ENCODE peak calls at places on chromosomes 3 and 15, in four cellular contexts. B is SK-N-SH, F is K562, R is HepG2. T is an unnamed sample.

GRCh38 chr3:143122089-143122430 is 2.5 kb downstream of the CHST2 start:
- DNase-seq in B (no peak), F (no peak), R (no peak), T (no peak)

GRCh38 chr3:108031893-108032292 is 58.9 kb downstream of the CD47 start:
- DNase-seq in B (no peak), F (no peak), R (no peak), T (no peak)

GRCh38 chr3:171417813-171418212 is 42.4 kb downstream of the TNIK start:
- DNase-seq in B (no peak), F (no peak), R (peak), T (no peak)

GRCh38 chr3:58008140-58009025 is at the start of gene FLNB:
- DNase-seq in B (peak), F (peak), R (peak), T (peak)

GRCh38 chr3:194745427-194746184 is 59.9 kb downstream of the FAM43A start:
- DNase-seq in B (no peak), F (no peak), R (no peak), T (no peak)

GRCh38 chr3:55522077-55522476 is 35.0 kb upstream of the WNT5A start:
- DNase-seq in B (no peak), F (no peak), R (no peak), T (no peak)

GRCh38 chr3:38773528-38773927 is 42.5 kb downstream of the SCN10A start:
- DNase-seq in B (no peak), F (no peak), R (no peak), T (no peak)

GRCh38 chr15:90862964-90863721 is 5.2 kb upstream of the FURIN start:
- DNase-seq in B (no peak), F (no peak), R (no peak), T (no peak)

GRCh38 chr3:33131328-33132018 is 17.7 kb downstream of the CRTAP start:
- DNase-seq in B (peak), F (peak), R (peak), T (peak)

GRCh38 chr3:76383781-76384180 is 598.4 kb upstream of the ZNF717 start:
- DNase-seq in B (peak), F (no peak), R (no peak), T (no peak)

GRCh38 chr3:119579366-119580147 is at the start of gene ADPRH:
- DNase-seq in B (peak), F (peak), R (no peak), T (peak)

GRCh38 chr15:26945046-26945445 is 25.9 kb upstream of the GABRG3 start:
- DNase-seq in B (no peak), F (no peak), R (no peak), T (no peak)

GRCh38 chr3:18712713-18713575 is 287.8 kb upstream of the SATB1 start:
- DNase-seq in B (no peak), F (no peak), R (no peak), T (no peak)

GRCh38 chr3:32296251-32297204 is 58.0 kb downstream of the CMTM8 start:
- DNase-seq in B (peak), F (peak), R (peak), T (peak)

GRCh38 chr15:78265752-78266224 is 1.4 kb downstream of the DNAJA4 start:
- DNase-seq in B (no peak), F (no peak), R (no peak), T (no peak)

GRCh38 chr15:69805248-69805953 is 292.3 kb downstream of the TLE3 start:
- DNase-seq in B (no peak), F (no peak), R (no peak), T (no peak)

GRCh38 chr3:100486808-100487207 is 5.6 kb upstream of the TMEM45A start:
- DNase-seq in B (no peak), F (no peak), R (no peak), T (no peak)

GRCh38 chr15:77851086-77851485 is 218.4 kb upstream of the LINGO1 start:
- DNase-seq in B (no peak), F (no peak), R (no peak), T (no peak)

GRCh38 chr3:188554404-188554803 is 400.4 kb downstream of the LPP start:
- DNase-seq in B (no peak), F (no peak), R (no peak), T (no peak)

GRCh38 chr15:66768984-66769383 is 66.9 kb downstream of the SMAD6 start:
- DNase-seq in B (no peak), F (no peak), R (no peak), T (no peak)

GRCh38 chr3:109023656-109024254 is 70.1 kb upstream of the GUCA1C start:
- DNase-seq in B (peak), F (peak), R (peak), T (peak)

GRCh38 chr3:190003730-190004129 is 117.0 kb downstream of the P3H2 start:
- DNase-seq in B (no peak), F (no peak), R (no peak), T (no peak)

GRCh38 chr15:96336045-96336642 is 5.6 kb downstream of the NR2F2 start:
- DNase-seq in B (no peak), F (no peak), R (no peak), T (no peak)

GRCh38 chr3:157445897-157446296 is 9.2 kb downstream of the PTX3 start:
- DNase-seq in B (no peak), F (no peak), R (no peak), T (no peak)

GRCh38 chr15:85854345-85855097 is 59.8 kb upstream of the KLHL25 start:
- DNase-seq in B (peak), F (peak), R (peak), T (peak)

GRCh38 chr3:27581852-27582251 is 97.7 kb upstream of the SLC4A7 start:
- DNase-seq in B (no peak), F (no peak), R (no peak), T (no peak)

GRCh38 chr15:83905874-83906273 is 252.0 kb downstream of the ADAMTSL3 start:
- DNase-seq in B (no peak), F (no peak), R (no peak), T (no peak)

GRCh38 chr3:136385457-136385856 is 135.3 kb downstream of the PCCB start:
- DNase-seq in B (no peak), F (no peak), R (no peak), T (no peak)

GRCh38 chr3:169215461-169215860 is 448.1 kb downstream of the MECOM start:
- DNase-seq in B (no peak), F (no peak), R (no peak), T (no peak)

DNA sequence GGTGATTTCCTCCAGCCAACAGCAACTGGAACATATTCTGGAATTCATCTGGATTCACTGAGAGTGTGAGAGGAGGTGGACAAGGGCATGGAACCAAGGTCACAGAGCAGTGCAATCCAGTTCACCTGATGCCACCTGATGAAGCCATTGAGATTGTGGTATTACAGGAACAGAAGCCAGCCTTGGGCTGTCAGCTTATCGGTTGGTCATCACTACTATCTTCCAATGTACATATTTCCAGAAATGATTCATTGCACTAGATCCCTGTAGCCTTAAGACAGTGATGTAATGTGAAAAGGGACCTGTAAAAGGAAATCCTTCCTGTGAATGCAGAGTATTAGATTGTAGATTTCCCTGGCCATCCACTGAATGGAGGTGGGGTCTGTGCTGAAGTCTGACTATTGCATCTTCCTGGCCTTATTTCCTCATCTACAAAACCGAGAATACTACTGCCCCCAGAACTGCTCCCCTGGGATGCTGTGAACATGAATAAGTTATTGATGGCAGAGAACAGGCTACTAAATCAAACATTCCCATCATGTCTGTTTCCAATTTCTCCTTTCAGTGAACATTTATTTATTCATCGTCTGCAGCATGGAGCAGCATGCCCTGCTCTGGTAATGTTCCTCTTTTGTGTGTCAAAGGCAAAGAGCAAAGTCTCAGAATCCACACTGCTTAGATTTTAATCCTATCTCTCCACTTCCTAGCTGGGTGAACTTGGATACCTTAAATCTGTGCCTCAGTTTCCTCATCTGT is 47.4 kb upstream of the TPM1 start:
- DNase-seq in B (no peak), F (no peak), R (no peak), T (no peak)
- TF ChIP-seq FOXM1 in B (no peak), F (no peak), R (no peak), T (no peak)

GRCh38 chr3:81778678-81779182 is 17.3 kb upstream of the GBE1 start:
- DNase-seq in B (no peak), F (no peak), R (no peak), T (no peak)
- TF ChIP-seq FOXM1 in B (no peak), F (no peak), R (no peak), T (no peak)

DNA sequence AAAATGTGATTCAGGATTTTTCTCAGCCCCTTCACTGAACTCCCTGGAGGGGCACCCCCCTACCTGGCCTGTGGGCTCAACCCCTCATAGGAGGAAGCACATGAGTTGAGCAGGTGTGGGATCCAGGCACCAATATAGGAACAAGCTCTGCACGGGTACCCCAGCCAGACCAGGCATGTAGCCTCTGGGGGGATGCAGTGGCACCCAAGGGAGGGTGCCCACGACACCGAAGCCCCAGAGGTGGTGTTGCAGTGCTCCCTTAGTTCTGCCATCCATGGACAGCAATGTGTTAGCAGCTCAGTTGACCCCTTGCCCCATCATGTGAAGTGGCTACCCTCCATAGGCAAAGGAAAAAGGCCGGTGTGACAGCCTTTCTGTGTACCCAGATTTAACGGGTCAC is 30.9 kb upstream of the BCHE start:
- DNase-seq in B (no peak), F (no peak), R (no peak), T (no peak)
- TF ChIP-seq FOXM1 in B (no peak), F (no peak), R (no peak), T (no peak)

DNA sequence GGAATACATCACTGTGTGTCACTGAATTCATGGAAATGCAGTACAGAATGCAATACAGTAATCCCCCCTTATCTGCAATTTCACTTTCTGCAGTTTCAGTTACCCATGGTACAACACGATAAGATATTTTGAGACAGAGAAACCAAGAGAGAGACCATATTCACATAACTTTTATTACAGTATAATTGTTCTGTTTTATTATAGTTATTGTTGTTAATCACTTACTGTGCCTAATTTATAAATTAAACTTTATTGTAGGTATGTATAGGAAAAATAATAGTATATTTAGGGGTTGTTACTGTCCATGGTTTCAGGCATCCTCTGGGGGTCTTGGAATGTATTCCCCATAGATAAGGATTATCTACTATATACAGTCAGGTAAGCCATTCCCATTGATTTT is 61.8 kb downstream of the MBNL1 start:
- DNase-seq in B (no peak), F (no peak), R (no peak), T (no peak)
- TF ChIP-seq FOXM1 in B (no peak), F (peak), R (no peak), T (no peak)

DNA sequence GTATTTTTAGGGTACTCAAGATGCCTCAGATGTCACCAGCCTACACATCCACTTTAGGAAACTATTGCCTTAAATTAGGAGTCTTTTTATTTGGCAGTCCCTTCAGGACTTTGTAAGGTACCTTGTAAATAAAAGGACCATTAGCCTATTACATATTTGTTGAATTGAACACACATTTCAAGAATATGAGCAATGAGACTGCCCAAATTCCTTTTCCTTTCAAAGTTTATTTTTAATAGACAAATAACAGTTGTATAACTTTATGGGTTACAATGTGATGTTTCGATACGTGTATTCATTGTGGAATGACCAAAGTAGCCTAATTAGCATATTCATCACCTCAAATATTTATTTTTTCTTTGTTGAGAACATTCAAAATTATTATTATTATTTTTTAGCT is 176.7 kb upstream of the PDZRN3 start:
- DNase-seq in B (no peak), F (no peak), R (no peak), T (no peak)
- TF ChIP-seq FOXM1 in B (no peak), F (no peak), R (no peak), T (no peak)

GRCh38 chr3:49276475-49277356 is at the start of gene C3orf62:
- DNase-seq in B (peak), F (peak), R (no peak), T (no peak)
- TF ChIP-seq FOXM1 in B (no peak), F (no peak), R (no peak), T (no peak)

GRCh38 chr15:43876872-43877271 is 50.1 kb downstream of the WDR76 start:
- DNase-seq in B (no peak), F (no peak), R (no peak), T (no peak)

GRCh38 chr15:43871835-43872234 is 45.0 kb downstream of the WDR76 start:
- DNase-seq in B (no peak), F (no peak), R (no peak), T (no peak)

GRCh38 chr15:43873651-43874050 is 46.8 kb downstream of the WDR76 start:
- DNase-seq in B (no peak), F (no peak), R (no peak), T (no peak)

GRCh38 chr15:43868412-43868811 is 41.6 kb downstream of the WDR76 start:
- DNase-seq in B (no peak), F (no peak), R (no peak), T (no peak)

DNA sequence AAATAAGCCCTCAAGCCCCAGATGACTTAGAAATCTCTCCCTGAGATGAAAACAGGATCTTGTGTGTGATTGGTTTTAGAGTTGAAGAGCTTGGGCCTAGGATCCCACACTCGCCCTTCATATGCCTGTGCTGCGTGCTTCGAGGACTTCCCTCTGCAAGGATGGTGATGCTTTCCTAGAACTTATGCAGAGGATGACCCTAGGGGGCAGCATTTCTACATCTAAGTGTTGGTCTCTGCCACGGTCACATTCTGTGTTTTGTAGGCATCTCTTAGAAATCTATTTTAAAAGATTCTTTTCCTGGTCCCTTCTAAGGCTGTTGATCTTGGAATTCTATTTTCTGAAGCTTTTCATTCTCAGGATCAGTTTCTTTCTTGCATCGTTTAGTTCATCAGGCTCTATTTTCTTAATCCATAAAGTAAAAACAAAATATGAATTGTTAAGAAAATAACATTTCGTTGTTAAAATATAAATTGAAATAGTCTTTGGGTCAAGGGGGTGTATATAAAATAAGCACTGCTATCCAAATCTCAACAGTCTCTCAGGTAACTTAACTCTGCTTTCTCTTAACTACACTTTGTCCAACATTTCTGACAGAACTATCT is 45.7 kb downstream of the WDR76 start:
- DNase-seq in B (peak), F (peak), R (peak), T (peak)
- TF ChIP-seq FOXM1 in B (no peak), F (no peak), R (no peak), T (no peak)